ENCODE peak calls at places on chromosomes 4 and X, in six cellular contexts. K is BJ, H is renal cortical epithelial cell, T is prostate gland, L is NCI-H1092 treated with DMSO at 0.1 percent for 48 hours, C is fibroblast of mammary gland. X is an unnamed sample.

GRCh38 chr4:128574706-128575105 is 234.8 kb upstream of the JADE1 start:
- DNase-seq in K (no peak), H (peak), T (peak), L (peak), C (peak), X (no peak)

GRCh38 chrX:136336623-136337022 is 35.9 kb downstream of the ADGRG4 start:
- DNase-seq in K (no peak), H (no peak), T (no peak), L (no peak), C (peak), X (no peak)

GRCh38 chr4:17544205-17544604 is 29.2 kb downstream of the CLRN2 start:
- DNase-seq in K (no peak), H (no peak), T (no peak), L (peak), C (no peak), X (no peak)

GRCh38 chr4:10085386-10085785 is 31.2 kb downstream of the WDR1 start:
- DNase-seq in K (no peak), H (no peak), T (no peak), L (no peak), C (no peak), X (no peak)

GRCh38 chr4:164876680-164877324 is at the start of gene APELA:
- DNase-seq in K (no peak), H (peak), T (no peak), L (no peak), C (no peak), X (no peak)

GRCh38 chr4:59258002-59258401 is 1942.1 kb upstream of the ADGRL3 start:
- DNase-seq in K (no peak), H (no peak), T (no peak), L (no peak), C (no peak), X (no peak)

GRCh38 chr4:40672528-40673522 is 43.2 kb upstream of the RBM47 start:
- DNase-seq in K (peak), H (peak), T (no peak), L (no peak), C (peak), X (peak)

GRCh38 chrX:149527705-149528104 is 13.1 kb upstream of the EOLA1 start:
- DNase-seq in K (no peak), H (peak), T (no peak), L (peak), C (peak), X (no peak)